ENCODE peak calls at places on chromosome 19, in four cellular contexts. One of them, this sample, is unnamed.

GRCh38 chr19:40281381-40282208 is 3.5 kb downstream of the AKT2 start:
- DNase-seq in GM20000: no peak
- DNase-seq in fibroblast of mammary gland: peak
- DNase-seq in neural crest cell: no peak
- DNase-seq in this sample: no peak

GRCh38 chr19:3932931-3933810 is at the start of gene NMRK2:
- DNase-seq in GM20000: peak
- DNase-seq in neural crest cell: no peak
- DNase-seq in fibroblast of mammary gland: no peak
- DNase-seq in this sample: peak

GRCh38 chr19:484494-484893 is 11.8 kb upstream of the MADCAM1 start:
- DNase-seq in neural crest cell: no peak
- DNase-seq in GM20000: no peak
- DNase-seq in fibroblast of mammary gland: no peak
- DNase-seq in this sample: no peak

GRCh38 chr19:15995536-15995935 is 46.7 kb downstream of the OR10H4 start:
- DNase-seq in neural crest cell: no peak
- DNase-seq in fibroblast of mammary gland: no peak
- DNase-seq in GM20000: no peak
- DNase-seq in this sample: no peak

GRCh38 chr19:18167975-18168645 is 5.5 kb upstream of the IFI30 start:
- DNase-seq in neural crest cell: peak
- DNase-seq in fibroblast of mammary gland: peak
- DNase-seq in GM20000: peak
- DNase-seq in this sample: peak

GRCh38 chr19:10468133-10468532 is 35.0 kb downstream of the KEAP1 start:
- DNase-seq in GM20000: no peak
- DNase-seq in neural crest cell: no peak
- DNase-seq in fibroblast of mammary gland: no peak
- DNase-seq in this sample: no peak

GRCh38 chr19:2054763-2055162 is 3.7 kb upstream of the MKNK2 start:
- DNase-seq in neural crest cell: no peak
- DNase-seq in fibroblast of mammary gland: no peak
- DNase-seq in GM20000: no peak
- DNase-seq in this sample: no peak

GRCh38 chr19:709965-710714 is 1.4 kb downstream of the PALM start:
- DNase-seq in fibroblast of mammary gland: no peak
- DNase-seq in neural crest cell: no peak
- DNase-seq in GM20000: no peak
- DNase-seq in this sample: peak

GRCh38 chr19:5700455-5701092 is 10.5 kb downstream of the RPL36 start:
- DNase-seq in GM20000: no peak
- DNase-seq in fibroblast of mammary gland: no peak
- DNase-seq in neural crest cell: no peak
- DNase-seq in this sample: no peak

GRCh38 chr19:12778020-12778904 is 2.9 kb upstream of the HOOK2 start:
- DNase-seq in fibroblast of mammary gland: peak
- DNase-seq in neural crest cell: peak
- DNase-seq in GM20000: peak
- DNase-seq in this sample: peak
- TF ChIP-seq CTCF in fibroblast of mammary gland: no peak
- TF ChIP-seq CTCF in neural crest cell: no peak
- TF ChIP-seq CTCF in GM20000: no peak
- TF ChIP-seq CTCF in this sample: no peak

DNA sequence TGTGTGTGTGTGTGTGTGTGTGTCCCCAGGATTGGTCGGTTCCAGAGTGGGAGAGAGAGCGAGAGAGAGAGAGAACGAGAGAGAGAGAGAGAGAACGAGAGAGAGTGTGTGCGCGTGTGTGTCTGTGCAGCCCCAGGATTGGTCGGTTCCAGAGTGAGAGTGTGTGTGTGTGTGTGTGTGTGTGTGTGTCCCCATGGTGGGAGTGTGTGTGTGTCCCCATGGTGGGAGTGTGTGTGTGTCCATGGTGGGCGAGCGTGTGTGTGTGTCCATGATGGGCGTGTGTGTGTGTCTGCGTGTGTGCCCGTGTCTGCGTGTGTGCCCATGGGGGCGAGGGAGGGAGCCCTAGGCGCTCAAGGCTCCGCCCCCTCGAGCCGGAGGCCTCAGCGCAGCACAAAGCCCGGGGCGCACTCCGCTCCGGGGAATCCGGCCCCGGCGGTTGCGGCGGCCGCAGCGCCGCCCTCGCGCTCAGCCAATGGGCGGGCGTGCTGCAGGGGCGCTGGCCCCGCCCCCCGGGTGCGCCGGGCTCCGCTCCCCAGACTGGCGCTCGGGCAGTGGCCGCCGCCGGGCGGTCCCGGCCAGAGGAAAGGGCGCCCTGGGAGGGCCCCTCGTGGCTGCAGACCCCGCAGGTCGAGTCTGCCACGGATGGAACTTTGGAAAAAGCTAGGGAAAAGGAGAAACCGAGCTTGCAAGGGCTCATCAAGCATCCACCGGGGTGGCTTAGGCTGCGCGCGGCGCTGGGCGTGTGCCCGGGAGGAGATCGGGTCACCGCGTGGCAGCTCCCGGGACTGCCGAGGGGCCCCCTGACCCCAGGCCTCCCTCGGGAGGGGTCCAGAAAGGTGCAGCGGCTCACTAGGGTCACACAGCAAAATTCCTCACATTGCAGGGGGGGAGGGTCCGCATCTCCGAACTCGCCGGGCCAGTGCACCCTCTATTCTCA is 96.2 kb downstream of the INSR start:
- DNase-seq in fibroblast of mammary gland: peak
- DNase-seq in neural crest cell: peak
- DNase-seq in GM20000: peak
- DNase-seq in this sample: peak
- TF ChIP-seq CTCF in fibroblast of mammary gland: no peak
- TF ChIP-seq CTCF in neural crest cell: peak
- TF ChIP-seq CTCF in GM20000: no peak
- TF ChIP-seq CTCF in this sample: peak

GRCh38 chr19:8609210-8610040 is 1.1 kb downstream of the ADAMTS10 start:
- DNase-seq in fibroblast of mammary gland: peak
- DNase-seq in neural crest cell: peak
- DNase-seq in GM20000: peak
- DNase-seq in this sample: peak
- TF ChIP-seq CTCF in fibroblast of mammary gland: no peak
- TF ChIP-seq CTCF in neural crest cell: peak
- TF ChIP-seq CTCF in GM20000: no peak
- TF ChIP-seq CTCF in this sample: no peak

DNA sequence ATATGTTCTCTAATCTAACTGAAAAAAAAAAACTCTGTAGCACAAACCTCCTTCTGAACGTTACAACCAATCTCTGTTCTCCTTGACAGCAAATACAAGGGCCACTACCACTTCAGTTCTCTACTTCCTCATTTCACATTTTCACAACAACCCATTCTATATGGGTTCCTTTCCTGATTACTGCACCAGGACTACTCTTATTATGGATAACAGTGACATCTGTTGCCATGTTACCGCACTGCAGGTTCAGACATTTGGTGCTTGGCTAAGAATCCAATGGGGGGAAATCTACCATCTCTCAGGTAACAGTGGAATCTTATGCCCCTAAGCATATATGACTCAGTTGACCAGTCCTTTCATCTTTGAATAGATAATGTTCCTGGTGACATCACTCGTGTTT is 11.6 kb upstream of the FPR3 start:
- DNase-seq in neural crest cell: no peak
- DNase-seq in fibroblast of mammary gland: peak
- DNase-seq in GM20000: no peak
- DNase-seq in this sample: no peak
- TF ChIP-seq CTCF in neural crest cell: no peak
- TF ChIP-seq CTCF in fibroblast of mammary gland: peak
- TF ChIP-seq CTCF in GM20000: no peak
- TF ChIP-seq CTCF in this sample: no peak

GRCh38 chr19:55485439-55486011 is 537 bp downstream of the NAT14 start:
- DNase-seq in fibroblast of mammary gland: no peak
- DNase-seq in neural crest cell: no peak
- DNase-seq in GM20000: peak
- DNase-seq in this sample: no peak

GRCh38 chr19:55486971-55487883 is 1.0 kb upstream of the SSC5D start:
- DNase-seq in neural crest cell: peak
- DNase-seq in GM20000: peak
- DNase-seq in fibroblast of mammary gland: peak
- DNase-seq in this sample: peak

GRCh38 chr19:55487884-55488687 is at the start of gene SSC5D:
- DNase-seq in fibroblast of mammary gland: peak
- DNase-seq in GM20000: no peak
- DNase-seq in neural crest cell: no peak
- DNase-seq in this sample: peak

GRCh38 chr19:55484571-55485438 is at the start of gene NAT14:
- DNase-seq in neural crest cell: peak
- DNase-seq in GM20000: peak
- DNase-seq in fibroblast of mammary gland: no peak
- DNase-seq in this sample: peak

DNA sequence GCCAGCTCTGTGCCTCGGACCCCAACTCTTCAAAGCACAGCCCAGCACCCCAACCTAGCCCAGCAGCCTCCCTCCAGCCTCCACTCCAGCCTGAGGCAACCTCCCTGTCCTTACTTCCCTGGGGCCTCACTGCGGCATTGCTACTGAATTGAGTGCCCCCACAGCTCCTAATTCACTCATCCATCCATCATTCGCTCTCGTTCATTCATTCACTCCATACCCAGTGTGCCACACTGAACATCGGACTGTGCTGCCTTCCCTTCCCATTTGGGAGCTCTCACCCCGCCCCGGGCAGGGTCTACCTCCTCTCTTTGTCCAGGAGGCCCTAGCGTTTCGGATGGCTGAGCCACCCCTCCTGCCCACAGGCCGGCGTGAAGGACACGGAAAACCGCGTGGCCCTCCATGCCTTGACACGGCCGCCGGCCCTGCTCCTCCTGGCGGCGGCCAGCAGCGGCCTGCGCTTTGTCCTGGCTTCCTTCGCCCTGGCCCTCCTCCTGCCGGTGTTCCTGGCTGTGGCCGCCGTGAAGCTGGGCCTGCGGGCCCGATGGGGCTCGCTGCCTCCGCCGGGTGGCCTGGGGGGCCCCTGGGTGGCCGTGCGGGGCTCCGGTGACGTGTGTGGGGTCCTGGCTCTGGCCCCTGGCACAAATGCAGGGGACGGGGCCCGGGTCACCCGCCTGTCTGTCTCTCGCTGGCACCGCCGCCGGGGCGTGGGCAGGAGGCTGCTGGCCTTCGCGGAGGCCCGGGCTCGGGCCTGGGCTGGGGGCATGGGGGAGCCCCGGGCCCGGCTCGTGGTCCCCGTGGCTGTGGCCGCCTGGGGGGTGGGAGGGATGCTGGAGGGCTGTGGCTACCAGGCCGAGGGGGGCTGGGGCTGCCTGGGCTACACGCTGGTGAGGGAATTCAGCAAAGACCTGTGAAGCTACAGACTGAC is 1.3 kb downstream of the NAT14 start:
- DNase-seq in neural crest cell: no peak
- DNase-seq in GM20000: peak
- DNase-seq in fibroblast of mammary gland: peak
- DNase-seq in this sample: no peak
- TF ChIP-seq CTCF in neural crest cell: no peak
- TF ChIP-seq CTCF in GM20000: no peak
- TF ChIP-seq CTCF in fibroblast of mammary gland: peak
- TF ChIP-seq CTCF in this sample: no peak

This sample was measured in glutamatergic neuron.